ENCODE peak calls at places on chromosomes 11 and 22, in nine cellular contexts. R is stomach; A is left ventricle myocardium inferior; G is psoas muscle; Y is colonic mucosa; T is CD8-positive, alpha-beta memory T cell; E is CD4-positive, alpha-beta memory T cell; D is GM23248; J is sigmoid colon. C is an unnamed sample. For H3K4me1 and H3K36me3, the result is how much of the 10 kb centered on the place peaks cover.

GRCh38 chr11:65288706-65289536 is 25.7 kb upstream of the CDC42EP2 start:
- DNase-seq in R (no peak), A (peak), G (peak), Y (no peak), T (no peak), E (no peak), D (no peak), J (peak), C (no peak)

GRCh38 chr11:34972892-34973291 is 56.5 kb downstream of the PDHX start:
- DNase-seq in R (no peak), A (no peak), G (no peak), Y (no peak), T (no peak), E (no peak), D (peak), J (no peak), C (no peak)

GRCh38 chr11:88288560-88288959 is 49.0 kb downstream of the CTSC start:
- DNase-seq in R (no peak), A (no peak), G (no peak), Y (no peak), T (no peak), E (no peak), D (no peak), J (no peak), C (no peak)

GRCh38 chr11:120294096-120294495 is 31.0 kb upstream of the TLCD5 start:
- DNase-seq in R (no peak), A (no peak), G (no peak), Y (no peak), T (no peak), E (no peak), D (no peak), J (no peak), C (no peak)

GRCh38 chr22:32823024-32823730 is 21.7 kb downstream of the TIMP3 start:
- DNase-seq in R (peak), A (no peak), G (no peak), Y (peak), T (no peak), E (no peak), D (no peak), J (peak), C (no peak)

GRCh38 chr11:123517559-123518364 is 87.7 kb downstream of the GRAMD1B start:
- DNase-seq in R (no peak), A (no peak), G (no peak), Y (no peak), T (no peak), E (no peak), D (no peak), J (no peak), C (no peak)

GRCh38 chr11:12195773-12196172 is 85.4 kb downstream of the MICAL2 start:
- DNase-seq in R (no peak), A (no peak), G (no peak), Y (no peak), T (peak), E (peak), D (no peak), J (no peak), C (no peak)

GRCh38 chr11:105152556-105152955 is 13.0 kb upstream of the CARD18 start:
- DNase-seq in R (no peak), A (no peak), G (no peak), Y (no peak), T (no peak), E (no peak), D (no peak), J (no peak), C (no peak)

GRCh38 chr11:114085965-114086364 is 26.5 kb downstream of the ZBTB16 start:
- DNase-seq in R (peak), A (no peak), G (peak), Y (peak), T (no peak), E (no peak), D (no peak), J (peak), C (no peak)

GRCh38 chr11:126165366-126166156 is 45.9 kb downstream of the RPUSD4 start:
- DNase-seq in R (no peak), A (peak), G (no peak), Y (peak), T (no peak), E (no peak), D (no peak), J (peak), C (no peak)

GRCh38 chr22:47919893-47920292 is 1157.4 kb downstream of the TBC1D22A start:
- DNase-seq in R (no peak), A (no peak), G (no peak), Y (no peak), T (no peak), E (no peak), D (no peak), J (no peak), C (no peak)

GRCh38 chr22:47921906-47922305 is 1159.5 kb downstream of the TBC1D22A start:
- DNase-seq in R (no peak), A (no peak), G (no peak), Y (no peak), T (no peak), E (no peak), D (no peak), J (no peak), C (no peak)

GRCh38 chr22:47920380-47920959 is 1158.0 kb downstream of the TBC1D22A start:
- DNase-seq in R (no peak), A (no peak), G (no peak), Y (no peak), T (no peak), E (no peak), D (no peak), J (no peak), C (no peak)

GRCh38 chr22:47918936-47919505 is 1156.6 kb downstream of the TBC1D22A start:
- DNase-seq in R (no peak), A (no peak), G (no peak), Y (no peak), T (no peak), E (no peak), D (no peak), J (no peak), C (no peak)

DNA sequence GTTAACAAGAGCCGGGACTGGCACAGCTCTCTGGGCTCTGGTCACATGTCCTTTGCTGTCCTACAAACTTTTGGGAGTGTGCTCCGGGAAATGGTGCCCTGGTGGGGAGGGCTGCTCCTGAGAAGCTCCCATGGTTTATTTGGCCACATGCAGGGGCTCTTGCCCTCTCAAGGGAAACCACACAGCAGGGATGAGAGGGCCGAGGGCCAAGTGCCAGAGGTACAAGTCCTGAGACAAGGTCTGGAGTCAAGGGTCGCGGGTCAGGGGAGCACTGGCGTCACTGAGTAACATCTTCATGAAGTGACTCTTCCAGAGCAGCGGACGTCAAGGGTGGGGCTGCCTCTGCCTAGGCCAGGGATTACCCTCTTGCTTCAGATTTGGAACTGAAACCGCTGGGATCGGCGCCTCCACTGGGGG is 1160.6 kb downstream of the TBC1D22A start:
- DNase-seq in R (no peak), A (no peak), G (no peak), Y (no peak), T (no peak), E (no peak), D (no peak), J (no peak), C (no peak)
- H3K4me1 ChIP-seq in R (under half), A (under half), G (under half), Y (under half), T (under half), E (under half), D (under half), J (under half), C (under half)

GRCh38 chr11:57815877-57816276 is 54.3 kb downstream of the CTNND1 start:
- DNase-seq in R (no peak), A (no peak), G (no peak), Y (no peak), T (no peak), E (no peak), D (no peak), J (no peak), C (no peak)
- H3K36me3 ChIP-seq in R (half or more), A (half or more), G (half or more), Y (under half), T (under half), E (under half), D (half or more), J (under half), C (half or more)

DNA sequence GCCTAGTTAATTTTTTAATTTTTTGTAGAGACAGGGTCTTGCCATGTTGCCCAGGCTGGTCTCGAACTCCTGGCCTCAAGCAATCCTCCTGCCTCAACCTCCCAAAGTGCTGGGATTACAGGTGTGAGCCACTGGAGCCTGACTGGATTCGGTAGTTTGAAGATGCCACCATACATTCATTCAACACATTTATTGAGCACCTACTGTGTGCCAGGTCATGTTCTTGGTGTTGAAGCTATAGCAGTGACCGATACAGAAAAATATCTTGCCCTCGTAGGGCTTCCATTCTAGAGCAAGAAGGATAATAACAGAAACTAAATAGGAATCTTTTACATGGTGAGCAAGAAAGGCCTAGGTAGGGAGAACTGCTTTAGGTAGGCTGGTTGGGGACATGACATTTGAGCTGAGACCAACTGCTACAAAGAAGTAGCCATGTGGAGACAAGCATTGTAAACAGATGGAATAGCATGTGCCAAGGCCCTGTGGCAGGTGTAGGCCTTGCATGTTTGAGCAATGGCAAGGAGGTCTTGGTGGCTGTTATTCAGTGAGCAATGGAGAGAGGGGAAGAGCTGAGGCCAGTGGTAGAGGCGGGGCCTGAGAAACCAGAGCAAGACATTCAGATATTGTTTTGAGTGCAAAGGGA is 1.7 kb upstream of the MYRF start:
- DNase-seq in R (no peak), A (no peak), G (no peak), Y (no peak), T (no peak), E (no peak), D (no peak), J (no peak), C (no peak)
- H3K4me1 ChIP-seq in R (under half), A (under half), G (under half), Y (under half), T (under half), E (under half), D (under half), J (under half), C (under half)

GRCh38 chr22:20764053-20764720 is 9.7 kb upstream of the SERPIND1 start:
- DNase-seq in R (no peak), A (no peak), G (no peak), Y (no peak), T (no peak), E (no peak), D (no peak), J (no peak), C (no peak)

GRCh38 chr22:20763630-20764029 is 10.3 kb upstream of the SERPIND1 start:
- DNase-seq in R (no peak), A (no peak), G (peak), Y (no peak), T (no peak), E (no peak), D (no peak), J (no peak), C (no peak)

GRCh38 chr22:20764729-20765128 is 9.2 kb upstream of the SERPIND1 start:
- DNase-seq in R (no peak), A (no peak), G (no peak), Y (no peak), T (no peak), E (no peak), D (no peak), J (no peak), C (no peak)

GRCh38 chr22:20766530-20766929 is 7.4 kb upstream of the SERPIND1 start:
- DNase-seq in R (no peak), A (no peak), G (no peak), Y (no peak), T (no peak), E (no peak), D (no peak), J (no peak), C (no peak)

GRCh38 chr22:20765938-20766337 is 8.0 kb upstream of the SERPIND1 start:
- DNase-seq in R (no peak), A (no peak), G (no peak), Y (no peak), T (no peak), E (no peak), D (no peak), J (no peak), C (no peak)
- H3K36me3 ChIP-seq in R (half or more), A (half or more), G (half or more), Y (under half), T (under half), E (under half), D (under half), J (under half), C (under half)

GRCh38 chr22:39296535-39296934 is 22.9 kb downstream of the RPL3 start:
- DNase-seq in R (no peak), A (no peak), G (no peak), Y (no peak), T (no peak), E (no peak), D (no peak), J (no peak), C (no peak)

GRCh38 chr22:39296981-39297489 is 22.4 kb downstream of the RPL3 start:
- DNase-seq in R (no peak), A (no peak), G (no peak), Y (no peak), T (no peak), E (no peak), D (no peak), J (no peak), C (no peak)

GRCh38 chr22:39299829-39300178 is 19.6 kb downstream of the RPL3 start:
- DNase-seq in R (no peak), A (peak), G (no peak), Y (no peak), T (no peak), E (no peak), D (no peak), J (no peak), C (peak)

GRCh38 chr22:39297490-39298193 is 21.8 kb downstream of the RPL3 start:
- DNase-seq in R (peak), A (no peak), G (no peak), Y (no peak), T (no peak), E (no peak), D (no peak), J (no peak), C (peak)

DNA sequence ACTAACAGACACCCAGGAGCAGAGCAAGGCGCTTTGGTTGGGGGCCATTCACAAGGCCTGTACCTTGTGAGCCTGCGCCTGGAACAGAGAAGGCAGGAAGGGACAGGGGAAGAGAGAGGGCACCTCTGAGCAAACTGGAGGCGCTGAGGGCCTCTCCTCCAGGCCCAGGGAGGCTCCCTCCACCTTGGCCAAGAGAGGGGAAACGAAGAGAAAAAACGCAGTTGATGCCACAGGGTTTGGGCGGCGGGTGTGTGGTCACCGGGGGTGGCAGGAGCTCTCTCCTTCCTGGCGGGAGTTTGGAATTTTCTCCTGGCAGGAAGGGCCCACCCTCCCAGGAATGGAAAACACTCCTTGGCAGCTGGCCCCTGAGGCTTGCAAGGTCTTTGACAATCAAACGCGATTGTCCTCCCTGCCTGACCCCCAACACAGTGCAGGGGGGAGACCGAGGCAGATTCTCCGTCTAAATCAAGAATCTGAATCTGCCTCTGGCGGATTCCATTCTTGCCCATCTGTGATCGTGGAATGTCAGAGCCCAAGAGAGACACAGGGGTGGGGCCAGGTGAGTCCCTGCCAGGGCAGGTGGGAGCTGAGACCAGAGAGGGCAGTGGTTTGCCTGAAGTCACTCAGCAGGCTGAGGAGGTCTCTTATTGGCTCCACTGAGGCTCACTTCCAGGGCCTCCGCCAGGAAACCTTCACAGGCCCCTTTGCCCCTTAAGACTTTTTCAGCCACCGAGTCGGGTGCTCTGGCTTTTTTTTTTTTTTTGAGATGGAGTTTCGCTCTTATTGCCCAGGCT is 21.0 kb downstream of the RPL3 start:
- DNase-seq in R (no peak), A (no peak), G (no peak), Y (no peak), T (no peak), E (no peak), D (no peak), J (no peak), C (peak)
- H3K4me1 ChIP-seq in R (under half), A (half or more), G (under half), Y (under half), T (under half), E (under half), D (under half), J (under half), C (half or more)

GRCh38 chr11:102705626-102706025 is at the start of gene MMP27:
- DNase-seq in R (no peak), A (no peak), G (no peak), Y (no peak), T (no peak), E (no peak), D (peak), J (no peak), C (no peak)

GRCh38 chr11:102712140-102712539 is 6.6 kb upstream of the MMP27 start:
- DNase-seq in R (no peak), A (no peak), G (no peak), Y (no peak), T (no peak), E (no peak), D (no peak), J (no peak), C (no peak)

GRCh38 chr11:102709211-102709980 is 3.8 kb upstream of the MMP27 start:
- DNase-seq in R (no peak), A (no peak), G (no peak), Y (no peak), T (no peak), E (no peak), D (peak), J (no peak), C (no peak)

GRCh38 chr11:102704841-102705240 is 728 bp downstream of the MMP27 start:
- DNase-seq in R (no peak), A (no peak), G (no peak), Y (no peak), T (no peak), E (no peak), D (peak), J (no peak), C (no peak)

GRCh38 chr11:102708654-102709053 is 3.1 kb upstream of the MMP27 start:
- DNase-seq in R (no peak), A (no peak), G (no peak), Y (no peak), T (no peak), E (no peak), D (no peak), J (no peak), C (no peak)
- H3K36me3 ChIP-seq in R (under half), A (under half), G (under half), Y (under half), T (under half), E (under half), D (under half), J (under half), C (under half)

GRCh38 chr11:31805629-31806185 is 5.4 kb downstream of the PAX6 start:
- DNase-seq in R (no peak), A (no peak), G (no peak), Y (no peak), T (no peak), E (no peak), D (no peak), J (no peak), C (no peak)
- H3K4me1 ChIP-seq in R (under half), A (under half), G (under half), Y (under half), T (under half), E (under half), D (under half), J (under half), C (under half)

DNA sequence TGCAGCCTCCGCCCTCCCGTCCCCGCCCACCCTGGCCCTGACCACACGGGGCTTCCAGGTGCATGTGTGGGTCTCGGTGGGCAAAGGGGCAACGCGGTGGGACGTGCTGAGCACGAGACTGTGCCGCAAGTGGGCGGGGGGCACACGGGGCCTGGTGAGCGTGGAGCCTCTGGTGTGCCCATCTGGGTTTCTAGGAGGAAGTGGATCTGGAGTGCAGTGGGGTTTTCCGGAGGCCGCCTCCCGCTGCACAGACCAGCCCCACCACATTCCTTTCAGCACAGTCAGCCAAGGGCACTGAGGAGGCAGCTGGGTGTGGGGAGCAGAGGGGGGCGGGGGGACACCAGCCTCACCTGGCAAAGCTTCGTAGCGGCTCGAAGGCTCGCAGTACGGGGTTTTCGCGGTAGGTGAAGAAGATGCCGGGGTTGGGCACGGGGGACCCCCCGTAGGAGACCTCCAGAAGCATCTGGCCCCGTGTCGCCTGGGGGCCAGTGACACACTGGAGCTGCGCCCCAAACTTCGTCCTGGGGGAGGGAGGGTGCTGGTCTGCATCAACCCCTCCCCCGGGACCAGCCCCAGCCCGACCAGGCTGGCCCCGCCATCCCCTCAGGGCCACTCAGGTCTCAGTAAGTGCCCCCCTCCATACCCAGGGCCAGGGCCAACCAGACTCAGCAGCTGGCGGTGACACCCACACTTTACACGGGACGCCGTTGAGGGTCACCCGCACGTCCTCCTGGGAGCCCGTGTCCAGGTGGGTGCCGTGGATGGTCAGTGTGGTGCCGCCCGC is 12.4 kb upstream of the MAPK11 start:
- DNase-seq in R (peak), A (no peak), G (no peak), Y (peak), T (no peak), E (no peak), D (peak), J (no peak), C (peak)
- H3K36me3 ChIP-seq in R (half or more), A (half or more), G (half or more), Y (under half), T (under half), E (under half), D (under half), J (half or more), C (half or more)

C was measured in PC-9.